ENCODE peak calls at places on chromosome 20, in eight cellular contexts. W is lower leg skin, S is GM12891, X is HepG2, I is heart left ventricle, R is testis, N is stomach, D is prostate gland. T is an unnamed sample.

GRCh38 chr20:25177890-25178321 is 17.6 kb upstream of the ENTPD6 start:
- DNase-seq in W (no peak), D (peak), S (no peak), R (no peak), I (no peak), X (no peak), N (peak), T (no peak)

GRCh38 chr20:38872036-38872435 is 54.2 kb upstream of the FAM83D start:
- DNase-seq in X (no peak), S (no peak), W (no peak), N (no peak), R (no peak), I (no peak), D (no peak), T (no peak)

GRCh38 chr20:5070081-5070480 is 49.7 kb downstream of the PCNA start:
- DNase-seq in N (no peak), S (no peak), I (no peak), D (no peak), X (no peak), W (no peak), R (no peak), T (no peak)

GRCh38 chr20:49603209-49603627 is 35.3 kb upstream of the PTGIS start:
- DNase-seq in D (no peak), R (no peak), W (no peak), I (no peak), X (peak), S (no peak), N (no peak), T (no peak)

GRCh38 chr20:621115-621756 is 11.1 kb upstream of the TCF15 start:
- DNase-seq in D (no peak), R (no peak), W (no peak), N (no peak), S (no peak), I (no peak), X (no peak), T (no peak)

GRCh38 chr20:36645998-36646397 is at the start of gene SLA2:
- DNase-seq in S (peak), W (peak), N (peak), R (no peak), X (no peak), D (no peak), I (peak), T (no peak)

GRCh38 chr20:57037689-57038088 is 228.8 kb downstream of the BMP7 start:
- DNase-seq in X (no peak), I (no peak), S (no peak), W (no peak), N (no peak), D (no peak), R (no peak), T (no peak)

GRCh38 chr20:1401431-1401907 is 8.6 kb upstream of the FKBP1A start:
- DNase-seq in W (peak), X (peak), I (no peak), N (no peak), R (no peak), S (no peak), D (no peak), T (no peak)

GRCh38 chr20:4603724-4604123 is 118.0 kb upstream of the PRND start:
- DNase-seq in R (no peak), D (no peak), N (no peak), I (no peak), W (no peak), X (no peak), S (no peak), T (no peak)

DNA sequence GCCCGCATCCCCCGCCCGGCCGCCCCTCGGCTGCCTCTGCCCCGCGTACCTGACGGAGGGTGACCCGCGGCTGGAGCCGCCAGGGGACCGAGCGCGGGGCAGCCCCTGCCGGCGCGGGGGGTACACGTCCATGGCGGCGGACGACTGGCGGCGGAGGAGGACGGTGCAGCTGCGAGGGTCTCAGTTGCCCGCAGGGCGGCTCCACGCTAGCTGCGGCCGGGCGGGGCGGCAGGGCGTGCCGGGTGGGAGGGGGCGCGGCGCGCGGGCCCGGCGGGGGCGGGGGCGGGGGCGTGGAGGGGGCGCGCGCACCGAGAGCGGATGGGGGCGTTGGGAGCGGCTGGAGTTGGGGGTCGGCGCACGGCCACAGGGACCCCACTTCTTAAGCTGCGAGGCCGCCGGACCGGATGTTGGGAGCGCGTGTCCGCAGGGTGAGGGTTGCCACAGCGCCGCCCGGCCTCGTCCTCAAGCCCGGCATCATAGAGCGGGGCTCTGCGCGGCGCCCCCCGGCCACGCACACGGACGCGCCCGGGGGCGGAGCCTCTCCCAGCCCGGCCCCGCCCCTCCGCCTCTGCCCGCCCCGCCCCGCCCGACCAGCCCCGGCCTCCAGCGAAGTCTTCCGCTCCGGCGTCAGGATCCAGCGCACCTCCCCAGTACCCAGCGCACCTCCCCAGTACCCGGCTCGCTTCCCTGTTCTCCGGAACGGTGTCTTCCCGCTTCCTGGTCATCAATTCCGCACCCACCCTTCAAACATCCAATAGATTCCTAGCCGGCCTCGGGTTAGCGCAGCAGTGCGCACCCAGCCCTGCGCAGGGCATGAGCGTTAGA is at the start of gene DNAAF9:
- DNase-seq in W (peak), S (peak), R (peak), N (peak), X (peak), D (peak), I (peak), T (peak)
- TF ChIP-seq POLR2A in W (no peak), S (no peak), R (no peak), N (peak), X (peak), D (peak), I (no peak), T (no peak)

GRCh38 chr20:34111712-34112599 is at the start of gene EIF2S2:
- DNase-seq in D (peak), R (peak), S (peak), X (peak), W (peak), N (peak), I (peak), T (peak)
- TF ChIP-seq POLR2A in D (peak), R (peak), S (peak), X (peak), W (no peak), N (peak), I (peak), T (peak)

GRCh38 chr20:10672579-10673127 is 1.1 kb downstream of the JAG1 start:
- DNase-seq in S (no peak), X (peak), N (peak), D (no peak), W (peak), I (peak), R (peak), T (peak)
- TF ChIP-seq POLR2A in S (no peak), X (no peak), N (no peak), D (peak), W (no peak), I (no peak), R (no peak), T (no peak)

GRCh38 chr20:33653900-33654596 is 8.1 kb upstream of the C20orf144 start:
- DNase-seq in R (no peak), X (no peak), N (peak), D (peak), I (no peak), S (no peak), W (peak), T (no peak)

GRCh38 chr20:33655164-33655563 is 7.0 kb upstream of the C20orf144 start:
- DNase-seq in S (no peak), I (no peak), N (no peak), X (no peak), R (no peak), W (no peak), D (no peak), T (no peak)

GRCh38 chr20:33656010-33656782 is 5.9 kb upstream of the C20orf144 start:
- DNase-seq in N (no peak), X (no peak), I (no peak), D (no peak), W (peak), R (no peak), S (no peak), T (no peak)

GRCh38 chr20:33653218-33653899 is 8.8 kb upstream of the C20orf144 start:
- DNase-seq in N (peak), R (peak), X (peak), I (peak), D (no peak), W (peak), S (peak), T (peak)

DNA sequence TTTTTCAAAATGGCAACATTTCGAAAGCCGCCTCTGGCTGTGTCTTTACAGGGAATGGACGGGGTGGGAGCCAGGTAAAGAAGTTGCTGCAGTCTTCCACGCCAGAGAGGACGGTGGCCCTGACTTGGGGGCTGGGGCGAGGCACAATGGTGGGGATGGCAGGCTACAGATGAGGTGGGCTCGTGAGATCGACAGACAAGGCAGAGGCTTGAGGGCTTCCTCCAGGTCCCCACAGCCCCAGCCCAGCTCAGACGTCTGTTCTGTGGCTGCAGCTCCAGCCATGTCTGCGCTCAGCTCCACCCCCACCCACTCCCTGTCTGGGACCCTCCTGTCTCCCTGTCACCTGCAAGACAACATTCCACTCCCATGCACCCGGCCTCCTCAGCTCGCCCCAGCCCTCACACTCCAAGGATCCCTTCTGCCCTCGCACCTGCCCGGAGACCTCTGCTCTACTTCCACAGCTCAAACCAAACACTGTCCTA is 7.4 kb upstream of the C20orf144 start:
- DNase-seq in S (no peak), X (no peak), W (peak), D (no peak), N (no peak), I (no peak), R (no peak), T (no peak)
- TF ChIP-seq POLR2A in S (no peak), X (peak), W (no peak), D (no peak), N (no peak), I (no peak), R (no peak), T (no peak)

DNA sequence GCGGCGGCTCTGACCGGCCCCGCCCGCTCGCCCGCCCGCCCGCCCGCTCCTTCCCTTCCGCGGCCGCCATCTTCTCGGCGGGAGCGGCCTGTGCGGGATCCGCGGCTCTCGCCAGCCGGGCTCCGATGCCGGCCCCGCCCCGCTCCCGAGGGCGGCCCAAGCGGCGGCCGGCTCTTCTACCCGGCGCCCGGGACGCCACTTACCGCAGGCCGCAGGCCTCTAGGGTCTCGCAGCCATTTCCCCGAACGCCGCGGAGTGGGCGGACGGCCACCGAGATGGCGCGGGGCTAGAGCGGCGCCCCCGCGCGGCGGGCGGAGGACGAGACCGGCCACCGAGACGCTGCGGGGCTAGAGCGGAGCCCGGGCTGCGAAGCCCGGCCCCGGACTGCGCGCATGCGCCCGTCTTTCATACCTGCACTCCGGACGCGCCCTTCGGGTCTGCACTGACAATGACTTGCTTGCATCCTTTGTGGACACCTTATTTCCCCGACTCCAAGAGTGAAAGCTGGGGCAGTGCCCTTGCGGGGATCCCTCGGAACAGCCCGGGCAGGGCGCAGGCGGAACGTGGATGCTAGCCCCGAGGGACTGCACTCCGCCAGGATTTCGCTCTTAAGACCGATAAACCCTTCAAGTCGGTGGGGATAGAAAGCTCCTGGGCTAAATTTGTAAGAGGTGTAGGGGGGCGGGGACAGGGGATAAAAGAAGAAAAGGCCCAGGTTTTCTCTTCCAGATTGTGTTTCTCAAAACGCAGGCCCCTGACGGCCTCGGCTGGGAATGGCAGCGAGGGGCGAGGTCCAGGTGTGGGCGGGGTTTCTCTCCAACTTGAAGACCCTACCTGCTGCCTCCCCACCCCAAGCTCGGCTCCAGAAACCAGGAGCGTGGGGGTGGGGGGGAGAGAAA is at the start of gene DIDO1:
- DNase-seq in S (peak), D (peak), I (peak), W (peak), N (peak), R (peak), X (peak), T (peak)
- TF ChIP-seq POLR2A in S (no peak), D (peak), I (no peak), W (no peak), N (peak), R (no peak), X (peak), T (peak)